ENCODE peak calls at places on chromosome 6, in five cellular contexts. One of them, this sample, is unnamed.

GRCh38 chr6:4344317-4344899 is 209.0 kb upstream of the ECI2 start:
- DNase-seq in K562: no peak
- DNase-seq in H1: no peak
- DNase-seq in HepG2: no peak
- DNase-seq in GM12878: no peak
- DNase-seq in this sample: no peak

GRCh38 chr6:136037885-136038460 is 186.5 kb downstream of the PDE7B start:
- DNase-seq in K562: no peak
- DNase-seq in H1: no peak
- DNase-seq in HepG2: no peak
- DNase-seq in GM12878: no peak
- DNase-seq in this sample: no peak

GRCh38 chr6:31791324-31792089 is 4.0 kb downstream of the VARS1 start:
- DNase-seq in K562: peak; percentile 84
- DNase-seq in H1: peak; percentile 82
- DNase-seq in HepG2: peak; percentile 65
- DNase-seq in GM12878: no peak
- DNase-seq in this sample: peak; percentile 83

GRCh38 chr6:797479-798077 is 104.6 kb upstream of the EXOC2 start:
- DNase-seq in K562: peak; percentile 48
- DNase-seq in H1: peak; percentile 53
- DNase-seq in HepG2: peak; percentile 45
- DNase-seq in GM12878: no peak
- DNase-seq in this sample: peak; percentile 40

GRCh38 chr6:150835620-150836019 is 29.9 kb upstream of the MTHFD1L start:
- DNase-seq in K562: no peak
- DNase-seq in H1: no peak
- DNase-seq in HepG2: no peak
- DNase-seq in GM12878: no peak
- DNase-seq in this sample: no peak

GRCh38 chr6:56730663-56731529 is 88.2 kb upstream of the DST start:
- DNase-seq in K562: no peak
- DNase-seq in H1: no peak
- DNase-seq in HepG2: no peak
- DNase-seq in GM12878: no peak
- DNase-seq in this sample: no peak

GRCh38 chr6:140462495-140463311 is 1088.3 kb upstream of the CITED2 start:
- DNase-seq in K562: no peak
- DNase-seq in H1: no peak
- DNase-seq in HepG2: no peak
- DNase-seq in GM12878: no peak
- DNase-seq in this sample: no peak

GRCh38 chr6:33205172-33206026 is 944 bp downstream of the HSD17B8 start:
- DNase-seq in K562: peak; percentile 49
- DNase-seq in H1: no peak
- DNase-seq in HepG2: no peak
- DNase-seq in GM12878: no peak
- DNase-seq in this sample: no peak

GRCh38 chr6:37276916-37277509 is 19.1 kb upstream of the TMEM217 start:
- DNase-seq in K562: no peak
- DNase-seq in H1: no peak
- DNase-seq in HepG2: no peak
- DNase-seq in GM12878: no peak
- DNase-seq in this sample: no peak

GRCh38 chr6:139099984-139100383 is 34.9 kb upstream of the HECA start:
- DNase-seq in K562: no peak
- DNase-seq in H1: no peak
- DNase-seq in HepG2: no peak
- DNase-seq in GM12878: peak; percentile 57
- DNase-seq in this sample: no peak

GRCh38 chr6:129575378-129576118 is 134.4 kb downstream of the ARHGAP18 start:
- DNase-seq in K562: no peak
- DNase-seq in H1: no peak
- DNase-seq in HepG2: peak; percentile 42
- DNase-seq in GM12878: no peak
- DNase-seq in this sample: no peak

GRCh38 chr6:131822119-131822518 is 14.3 kb downstream of the ENPP1 start:
- DNase-seq in K562: no peak
- DNase-seq in H1: no peak
- DNase-seq in HepG2: no peak
- DNase-seq in GM12878: no peak
- DNase-seq in this sample: no peak

GRCh38 chr6:47059216-47059885 is 17.2 kb upstream of the ADGRF1 start:
- DNase-seq in K562: no peak
- DNase-seq in H1: no peak
- DNase-seq in HepG2: no peak
- DNase-seq in GM12878: no peak
- DNase-seq in this sample: no peak

GRCh38 chr6:97978855-97979271 is 695.8 kb upstream of the MMS22L start:
- DNase-seq in K562: no peak
- DNase-seq in H1: peak; percentile 77
- DNase-seq in HepG2: peak; percentile 25
- DNase-seq in GM12878: no peak
- DNase-seq in this sample: peak; percentile 77

GRCh38 chr6:146582857-146583256 is 15.9 kb upstream of the ADGB start:
- DNase-seq in K562: no peak
- DNase-seq in H1: no peak
- DNase-seq in HepG2: no peak
- DNase-seq in GM12878: no peak
- DNase-seq in this sample: no peak

GRCh38 chr6:35775031-35775430 is 1.4 kb upstream of the CLPSL2 start:
- DNase-seq in K562: no peak
- DNase-seq in H1: no peak
- DNase-seq in HepG2: no peak
- DNase-seq in GM12878: no peak
- DNase-seq in this sample: no peak

GRCh38 chr6:30886897-30887255 is 2.6 kb downstream of the DDR1 start:
- DNase-seq in K562: no peak
- DNase-seq in H1: no peak
- DNase-seq in HepG2: no peak
- DNase-seq in GM12878: no peak
- DNase-seq in this sample: no peak

GRCh38 chr6:167443098-167443680 is 118.3 kb downstream of the TTLL2 start:
- DNase-seq in K562: no peak
- DNase-seq in H1: no peak
- DNase-seq in HepG2: no peak
- DNase-seq in GM12878: no peak
- DNase-seq in this sample: no peak

GRCh38 chr6:43383021-43383667 is 13.7 kb upstream of the ZNF318 start:
- DNase-seq in K562: no peak
- DNase-seq in H1: no peak
- DNase-seq in HepG2: no peak
- DNase-seq in GM12878: no peak
- DNase-seq in this sample: no peak

GRCh38 chr6:170131351-170131750 is 159.5 kb downstream of the DLL1 start:
- DNase-seq in K562: no peak
- DNase-seq in H1: no peak
- DNase-seq in HepG2: no peak
- DNase-seq in GM12878: no peak
- DNase-seq in this sample: no peak

GRCh38 chr6:11279213-11279780 is 46.8 kb upstream of the NEDD9 start:
- DNase-seq in K562: no peak
- DNase-seq in H1: no peak
- DNase-seq in HepG2: no peak
- DNase-seq in GM12878: no peak
- DNase-seq in this sample: no peak

GRCh38 chr6:169241688-169242350 is 11.8 kb downstream of the THBS2 start:
- DNase-seq in K562: no peak
- DNase-seq in H1: no peak
- DNase-seq in HepG2: no peak
- DNase-seq in GM12878: no peak
- DNase-seq in this sample: no peak

GRCh38 chr6:96301023-96301422 is 220.6 kb upstream of the UFL1 start:
- DNase-seq in K562: no peak
- DNase-seq in H1: no peak
- DNase-seq in HepG2: peak; percentile 5
- DNase-seq in GM12878: no peak
- DNase-seq in this sample: no peak

GRCh38 chr6:22141271-22141745 is 155.5 kb downstream of the PRL start:
- DNase-seq in K562: no peak
- DNase-seq in H1: no peak
- DNase-seq in HepG2: peak; percentile 74
- DNase-seq in GM12878: no peak
- DNase-seq in this sample: no peak

GRCh38 chr6:132530293-132530974 is 7.6 kb upstream of the TAAR9 start:
- DNase-seq in K562: peak; percentile 53
- DNase-seq in H1: peak; percentile 77
- DNase-seq in HepG2: peak; percentile 72
- DNase-seq in GM12878: peak; percentile 21
- DNase-seq in this sample: peak; percentile 58

DNA sequence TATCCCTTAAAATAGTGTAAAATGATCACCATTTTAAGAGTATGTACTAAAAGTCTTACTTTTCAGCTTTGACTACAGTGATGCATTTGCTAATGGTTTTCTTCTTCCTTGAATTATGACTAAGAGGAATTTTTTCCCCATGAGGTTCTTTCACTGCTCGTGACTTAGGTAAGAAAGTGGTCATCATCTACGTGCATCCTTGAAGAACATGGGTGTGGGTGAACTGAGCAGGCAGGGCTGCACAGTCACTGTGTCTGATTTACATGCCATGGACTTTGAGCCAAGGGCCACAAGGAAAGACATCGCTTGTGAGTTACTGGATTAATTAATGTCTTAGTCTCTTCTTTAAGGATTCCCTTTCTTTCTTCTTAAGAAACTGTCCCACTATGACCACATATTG is 33.3 kb downstream of the NQO2 start:
- DNase-seq in K562: no peak
- DNase-seq in H1: no peak
- DNase-seq in HepG2: no peak
- DNase-seq in GM12878: no peak
- DNase-seq in this sample: no peak
- TF ChIP-seq ATF2 in K562: no peak
- TF ChIP-seq ATF2 in H1: no peak
- TF ChIP-seq ATF2 in HepG2: no peak
- TF ChIP-seq ATF2 in GM12878: no peak
- TF ChIP-seq ATF2 in this sample: no peak

GRCh38 chr6:20711518-20711917 is 177.3 kb downstream of the CDKAL1 start:
- DNase-seq in K562: no peak
- DNase-seq in H1: no peak
- DNase-seq in HepG2: no peak
- DNase-seq in GM12878: no peak
- DNase-seq in this sample: no peak
- TF ChIP-seq ATF2 in K562: no peak
- TF ChIP-seq ATF2 in H1: no peak
- TF ChIP-seq ATF2 in HepG2: no peak
- TF ChIP-seq ATF2 in GM12878: no peak
- TF ChIP-seq ATF2 in this sample: no peak

DNA sequence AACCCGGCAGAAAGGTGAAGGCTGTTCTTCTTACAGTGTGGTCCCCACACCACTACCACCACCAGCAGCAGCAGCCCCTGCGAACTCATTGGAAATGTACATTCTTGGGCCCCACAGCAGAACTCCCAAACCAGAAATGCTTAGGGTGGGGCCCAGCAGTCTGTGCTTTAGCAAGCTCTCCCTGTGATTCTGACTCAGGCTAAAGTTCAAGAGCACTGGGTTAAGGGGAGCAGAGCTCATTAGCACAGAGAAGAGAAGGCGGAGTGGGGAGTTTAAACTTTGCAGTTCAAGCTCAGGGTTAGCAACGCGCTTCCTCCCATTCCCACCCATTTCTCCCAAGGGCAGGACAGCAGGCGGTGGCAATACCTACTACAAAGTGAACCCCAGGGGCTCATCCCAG is 237.8 kb downstream of the QKI start:
- DNase-seq in K562: no peak
- DNase-seq in H1: no peak
- DNase-seq in HepG2: no peak
- DNase-seq in GM12878: no peak
- DNase-seq in this sample: no peak
- TF ChIP-seq ATF2 in K562: no peak
- TF ChIP-seq ATF2 in H1: no peak
- TF ChIP-seq ATF2 in HepG2: no peak
- TF ChIP-seq ATF2 in GM12878: no peak
- TF ChIP-seq ATF2 in this sample: no peak

DNA sequence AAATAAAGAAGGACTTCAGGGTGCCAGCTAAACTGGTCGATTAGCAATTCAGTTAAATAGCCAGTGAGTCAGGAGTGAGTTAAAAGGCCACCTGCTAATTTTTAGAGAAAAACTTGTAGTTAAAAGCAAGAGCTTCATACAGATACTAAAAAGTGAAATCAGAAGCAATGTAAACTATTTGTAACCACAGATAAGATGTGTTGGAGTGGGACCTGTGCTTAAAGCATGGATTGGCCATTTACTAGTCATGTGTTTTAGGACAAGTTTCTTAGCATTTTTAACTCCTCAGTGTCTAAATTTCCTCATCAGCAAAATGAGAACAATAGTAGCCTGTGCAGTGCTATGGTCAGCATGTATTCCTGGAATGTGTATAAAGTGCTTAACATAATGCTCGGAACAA is 23.8 kb upstream of the HDDC2 start:
- DNase-seq in K562: no peak
- DNase-seq in H1: no peak
- DNase-seq in HepG2: no peak
- DNase-seq in GM12878: no peak
- DNase-seq in this sample: no peak
- TF ChIP-seq ATF2 in K562: no peak
- TF ChIP-seq ATF2 in H1: no peak
- TF ChIP-seq ATF2 in HepG2: no peak
- TF ChIP-seq ATF2 in GM12878: no peak
- TF ChIP-seq ATF2 in this sample: no peak

DNA sequence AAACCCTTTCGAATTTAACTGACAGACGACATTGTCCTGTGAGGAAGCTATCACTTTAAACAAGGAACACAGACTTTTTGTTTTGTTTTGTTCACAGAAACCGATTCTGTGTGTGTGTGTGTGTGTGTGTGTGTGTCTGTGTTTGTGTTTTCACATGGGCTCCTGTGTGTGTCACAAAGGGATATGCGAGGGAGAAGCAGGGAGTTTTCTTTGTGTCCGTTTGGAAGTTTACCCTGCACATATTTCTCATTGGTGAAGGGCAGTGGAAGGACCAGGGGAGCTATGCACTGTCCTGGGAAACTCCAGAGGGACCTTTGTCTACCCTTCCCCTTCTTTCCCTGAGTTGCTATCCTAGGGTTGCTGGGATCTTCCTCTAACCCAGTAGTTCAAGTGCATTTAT is 17.7 kb downstream of the POM121L2 start:
- DNase-seq in K562: no peak
- DNase-seq in H1: no peak
- DNase-seq in HepG2: no peak
- DNase-seq in GM12878: no peak
- DNase-seq in this sample: no peak
- TF ChIP-seq ATF2 in K562: no peak
- TF ChIP-seq ATF2 in H1: no peak
- TF ChIP-seq ATF2 in HepG2: no peak
- TF ChIP-seq ATF2 in GM12878: no peak
- TF ChIP-seq ATF2 in this sample: no peak

GRCh38 chr6:108468346-108468745 is 92.4 kb upstream of the FOXO3 start:
- DNase-seq in K562: no peak
- DNase-seq in H1: no peak
- DNase-seq in HepG2: no peak
- DNase-seq in GM12878: no peak
- DNase-seq in this sample: no peak
- TF ChIP-seq ATF2 in K562: no peak
- TF ChIP-seq ATF2 in H1: no peak
- TF ChIP-seq ATF2 in HepG2: no peak
- TF ChIP-seq ATF2 in GM12878: no peak
- TF ChIP-seq ATF2 in this sample: no peak

This sample was measured in WTC11.